ENCODE peak calls at places on chromosomes 7 and 10, in five cellular contexts. Y, T, Q, V and S are unnamed samples.

GRCh38 chr10:67110286-67110685 is 184.4 kb downstream of the LRRTM3 start:
- DNase-seq in Q (no peak), Y (no peak), V (no peak), T (no peak), S (no peak)

GRCh38 chr7:144936314-144936713 is 100.5 kb upstream of the TPK1 start:
- DNase-seq in Q (no peak), T (no peak), V (no peak), Y (no peak), S (no peak)

GRCh38 chr7:158662610-158663427 is 41.8 kb downstream of the NCAPG2 start:
- DNase-seq in T (no peak), Y (no peak), Q (peak; percentile 14), V (no peak), S (no peak)

GRCh38 chr10:112389147-112389822 is 15.4 kb downstream of the ACSL5 start:
- DNase-seq in T (peak; percentile 56), Q (no peak), V (peak; percentile 99), Y (no peak), S (peak; percentile 39)

GRCh38 chr7:80428161-80429054 is 83.5 kb downstream of the GNAT3 start:
- DNase-seq in Y (peak; percentile 77), T (peak; percentile 57), V (peak; percentile 54), Q (no peak), S (no peak)

GRCh38 chr10:93462881-93463280 is 19.3 kb downstream of the MYOF start:
- DNase-seq in V (no peak), T (peak; percentile 40), Y (no peak), Q (no peak), S (no peak)

GRCh38 chr10:109327266-109327665 is 596.0 kb downstream of the XPNPEP1 start:
- DNase-seq in Y (no peak), V (no peak), Q (no peak), T (no peak), S (no peak)

GRCh38 chr7:2522780-2523433 is 3.3 kb downstream of the LFNG start:
- DNase-seq in Q (no peak), Y (peak; percentile 97), V (peak; percentile 56), T (peak; percentile 71), S (peak; percentile 88)

GRCh38 chr7:131061818-131062217 is 265.9 kb upstream of the MKLN1 start:
- DNase-seq in Q (no peak), T (no peak), V (no peak), Y (no peak), S (no peak)

GRCh38 chr10:13291821-13292773 is 7.8 kb downstream of the PHYH start:
- DNase-seq in T (no peak), Q (no peak), V (no peak), Y (no peak), S (no peak)

GRCh38 chr7:156823441-156823840 is 69.5 kb downstream of the LMBR1 start:
- DNase-seq in V (no peak), Q (no peak), Y (no peak), T (no peak), S (no peak)

GRCh38 chr7:106487892-106488291 is 173.1 kb downstream of the CCDC71L start:
- DNase-seq in V (no peak), Y (no peak), Q (no peak), T (no peak), S (no peak)

GRCh38 chr7:105429746-105430612 is 41.3 kb upstream of the SRPK2 start:
- DNase-seq in T (peak; percentile 52), Q (no peak), Y (peak; percentile 65), V (peak; percentile 34), S (no peak)

GRCh38 chr10:125578658-125579315 is 104.2 kb downstream of the TEX36 start:
- DNase-seq in T (no peak), Y (no peak), Q (no peak), V (no peak), S (no peak)

GRCh38 chr7:84339306-84339705 is 144.7 kb upstream of the SEMA3A start:
- DNase-seq in Q (no peak), T (no peak), V (no peak), Y (no peak), S (no peak)

GRCh38 chr10:133347636-133348517 is 704 bp downstream of the PRAP1 start:
- DNase-seq in T (no peak), Y (peak; percentile 91), Q (no peak), V (no peak), S (no peak)

GRCh38 chr10:101602767-101603398 is 14.8 kb downstream of the DPCD start:
- DNase-seq in V (peak; percentile 71), Y (peak; percentile 64), T (peak; percentile 60), Q (peak; percentile 65), S (no peak)

GRCh38 chr7:24408798-24409428 is 124.9 kb downstream of the NPY start:
- DNase-seq in Q (no peak), V (no peak), T (no peak), Y (no peak), S (no peak)

GRCh38 chr10:102669206-102670064 is 25.2 kb downstream of the TRIM8 start:
- DNase-seq in T (no peak), Y (peak; percentile 87), V (peak; percentile 35), Q (peak; percentile 65), S (no peak)

GRCh38 chr7:38215115-38215514 is 37.1 kb downstream of the STARD3NL start:
- DNase-seq in V (no peak), Y (peak; percentile 49), T (no peak), Q (no peak), S (no peak)

GRCh38 chr7:155066417-155066950 is 3.6 kb upstream of the HTR5A start:
- DNase-seq in T (peak; percentile 52), Y (no peak), Q (no peak), V (no peak), S (peak; percentile 37)

GRCh38 chr10:17673517-17674051 is 29.6 kb downstream of the STAM start:
- DNase-seq in Q (no peak), Y (no peak), V (peak; percentile 73), T (peak; percentile 93), S (peak; percentile 37)

GRCh38 chr10:30359373-30360206 is 10.5 kb upstream of the MTPAP start:
- DNase-seq in V (peak; percentile 82), T (peak; percentile 45), Q (peak; percentile 41), Y (peak; percentile 80), S (no peak)

GRCh38 chr7:129401228-129401967 is 32.8 kb upstream of the STRIP2 start:
- DNase-seq in Y (no peak), T (no peak), V (no peak), Q (no peak), S (no peak)

GRCh38 chr7:30301751-30302150 is 17.4 kb downstream of the ZNRF2 start:
- DNase-seq in T (no peak), Q (no peak), Y (no peak), V (no peak), S (peak; percentile 45)

GRCh38 chr10:126738001-126738400 is 67.5 kb upstream of the C10orf90 start:
- DNase-seq in T (no peak), Y (no peak), V (no peak), Q (no peak), S (no peak)

GRCh38 chr7:112930787-112931186 is 140.6 kb upstream of the TMEM168 start:
- DNase-seq in Y (no peak), T (no peak), Q (no peak), V (no peak), S (no peak)

GRCh38 chr10:70851597-70852475 is 36.1 kb downstream of the SGPL1 start:
- DNase-seq in Q (no peak), T (no peak), Y (peak; percentile 56), V (no peak), S (no peak)

GRCh38 chr7:41097501-41097900 is 605.4 kb downstream of the INHBA start:
- DNase-seq in Q (no peak), T (peak; percentile 76), Y (no peak), V (no peak), S (peak; percentile 92)
- H3K27ac ChIP-seq in Q (no peak overlapping the region), T (peak overlapping the region; percentile 97), Y (no peak overlapping the region), V (no peak overlapping the region), S (peak overlapping the region; percentile 83)

GRCh38 chr10:96842896-96843723 is 11.0 kb downstream of the LCOR start:
- DNase-seq in Y (no peak), V (no peak), T (no peak), Q (no peak), S (no peak)

GRCh38 chr10:96835826-96836365 is 3.8 kb downstream of the LCOR start:
- DNase-seq in Y (peak; percentile 55), T (no peak), Q (no peak), V (no peak), S (no peak)

GRCh38 chr10:96843823-96844222 is 11.7 kb downstream of the LCOR start:
- DNase-seq in Q (no peak), V (no peak), Y (no peak), T (no peak), S (no peak)

GRCh38 chr10:96838529-96838928 is 6.4 kb downstream of the LCOR start:
- DNase-seq in Y (no peak), T (no peak), V (no peak), Q (no peak), S (no peak)

GRCh38 chr10:96840841-96841518 is 8.9 kb downstream of the LCOR start:
- DNase-seq in Q (no peak), T (peak; percentile 44), V (peak; percentile 52), Y (peak; percentile 23), S (no peak)
- H3K27ac ChIP-seq in Q (no peak overlapping the region), T (no peak overlapping the region), V (peak overlapping the region; percentile 46), Y (no peak overlapping the region), S (peak overlapping the region; percentile 77)

GRCh38 chr10:32958085-32958991 is at the start of gene ITGB1:
- DNase-seq in Y (peak; percentile 96), Q (peak; percentile 98), T (peak; percentile 91), V (peak; percentile 83), S (peak; percentile 81)
- H3K27ac ChIP-seq in Y (peak within 1 kb of the TSS; percentile 95), Q (peak within 1 kb of the TSS; percentile 99), T (peak within 1 kb of the TSS; percentile 98), V (peak within 1 kb of the TSS; percentile 94), S (peak within 1 kb of the TSS; percentile 96)

GRCh38 chr7:99097730-99098129 is 46.2 kb downstream of the SMURF1 start:
- DNase-seq in T (no peak), Y (no peak), V (no peak), Q (no peak), S (no peak)

GRCh38 chr7:99096124-99096887 is 47.6 kb downstream of the SMURF1 start:
- DNase-seq in Q (no peak), V (no peak), T (no peak), Y (no peak), S (no peak)

GRCh38 chr7:99095698-99096097 is 48.2 kb downstream of the SMURF1 start:
- DNase-seq in V (no peak), Y (no peak), T (no peak), Q (peak; percentile 18), S (no peak)

GRCh38 chr7:99092064-99092720 is 51.7 kb downstream of the SMURF1 start:
- DNase-seq in Y (no peak), V (no peak), T (no peak), Q (no peak), S (no peak)

GRCh38 chr7:99094369-99094768 is 49.5 kb downstream of the SMURF1 start:
- DNase-seq in T (no peak), V (no peak), Y (no peak), Q (no peak), S (no peak)
- H3K27ac ChIP-seq in T (no peak overlapping the region), V (no peak overlapping the region), Y (no peak overlapping the region), Q (no peak overlapping the region), S (no peak overlapping the region)

DNA sequence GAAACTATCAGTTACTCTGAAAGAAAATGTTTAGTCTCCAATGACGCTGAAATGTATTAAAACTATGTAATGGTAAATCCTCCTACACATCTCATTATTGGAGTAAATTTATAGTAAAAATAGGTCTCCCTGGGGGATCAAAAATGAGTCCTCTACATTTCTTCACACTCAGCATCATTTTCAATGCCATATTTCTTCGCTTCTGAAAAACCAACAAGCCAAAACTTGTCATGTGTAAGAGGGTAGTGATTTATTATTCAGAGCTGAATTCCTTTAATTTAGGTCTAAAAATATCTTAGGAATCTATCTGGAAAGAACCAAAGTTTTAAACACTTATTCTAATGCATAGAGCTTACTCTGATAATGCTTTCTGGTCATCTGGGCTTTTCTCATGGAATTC is 3.0 kb downstream of the PDK4 start:
- DNase-seq in Q (no peak), Y (no peak), T (no peak), V (no peak), S (no peak)
- H3K27ac ChIP-seq in Q (peak overlapping the region; percentile 99), Y (no peak overlapping the region), T (no peak overlapping the region), V (no peak overlapping the region), S (no peak overlapping the region)